ENCODE peak calls at places on chromosome 18, in eight cellular contexts. K is adrenal gland; R is left cardiac atrium; I is COLO829; T is activated T-helper 1 cell treated with anti-CD3 and anti-CD28 coated beads, Interleukin-2, amount 50 U/mL, for 16 hours; C is stomach; Z is NCI-H1694 treated with DMSO at 0.1 percent for 48 hours; X is T-helper 1 cell. U is an unnamed sample.

GRCh38 chr18:66510357-66511027 is 93.4 kb downstream of the CDH19 start:
- DNase-seq in K (no peak), C (no peak), Z (no peak), T (no peak), R (no peak), I (no peak), X (no peak), U (no peak)

GRCh38 chr18:79912409-79912991 is 39.0 kb downstream of the SLC66A2 start:
- DNase-seq in T (no peak), X (no peak), K (peak), R (no peak), C (no peak), Z (no peak), I (no peak), U (no peak)

GRCh38 chr18:42310956-42311355 is 355.9 kb downstream of the PIK3C3 start:
- DNase-seq in I (peak), Z (no peak), X (no peak), R (peak), C (no peak), K (no peak), T (no peak), U (no peak)

GRCh38 chr18:9081940-9082339 is 20.6 kb upstream of the NDUFV2 start:
- DNase-seq in X (peak), I (no peak), T (no peak), Z (no peak), K (no peak), R (no peak), C (no peak), U (no peak)

GRCh38 chr18:70523035-70523797 is 234.4 kb downstream of the SOCS6 start:
- DNase-seq in C (no peak), X (no peak), I (no peak), Z (no peak), K (no peak), R (no peak), T (no peak), U (no peak)

GRCh38 chr18:49021076-49021432 is 70.3 kb upstream of the SMAD7 start:
- DNase-seq in R (no peak), X (no peak), I (no peak), Z (no peak), K (peak), C (no peak), T (no peak), U (no peak)

GRCh38 chr18:49048361-49048760 is 97.6 kb upstream of the SMAD7 start:
- DNase-seq in Z (no peak), C (no peak), K (no peak), I (no peak), T (no peak), R (no peak), X (no peak), U (no peak)

GRCh38 chr18:40949138-40949949 is 1005.7 kb upstream of the PIK3C3 start:
- DNase-seq in R (no peak), Z (no peak), X (no peak), T (no peak), I (no peak), K (no peak), C (no peak), U (no peak)

GRCh38 chr18:73707035-73707434 is 440.6 kb downstream of the FBXO15 start:
- DNase-seq in K (no peak), X (no peak), C (no peak), Z (no peak), R (no peak), I (no peak), T (no peak), U (no peak)

GRCh38 chr18:80251700-80252099 is 4.4 kb upstream of the PARD6G start:
- DNase-seq in C (no peak), Z (no peak), K (no peak), R (no peak), I (no peak), X (no peak), T (no peak), U (peak)

GRCh38 chr18:963276-963675 is 58.6 kb downstream of the ADCYAP1 start:
- DNase-seq in R (no peak), K (no peak), Z (no peak), T (no peak), C (no peak), I (no peak), X (no peak), U (no peak)

GRCh38 chr18:9823805-9824473 is 61.8 kb upstream of the TXNDC2 start:
- DNase-seq in I (no peak), K (no peak), Z (no peak), C (no peak), R (no peak), X (no peak), T (no peak), U (no peak)

GRCh38 chr18:77733292-77733903 is 483.8 kb downstream of the GALR1 start:
- DNase-seq in I (no peak), Z (no peak), R (no peak), T (no peak), C (no peak), K (no peak), X (no peak), U (no peak)

GRCh38 chr18:41096504-41096903 is 858.5 kb upstream of the PIK3C3 start:
- DNase-seq in Z (peak), T (no peak), I (no peak), R (no peak), C (no peak), K (no peak), X (no peak), U (no peak)

U was measured in ovary.